ENCODE peak calls at places on chromosomes 2 and 18, in eight cellular contexts. F is transverse colon, W is progenitor cell of endocrine pancreas, Y is GM23338, S is GM10248, M is ovary, C is AG10803, Q is GM06990. O is an unnamed sample.

GRCh38 chr2:61411109-61411508 is 59.8 kb downstream of the USP34 start:
- DNase-seq in M (no peak), C (no peak), Y (no peak), S (no peak), F (no peak), Q (no peak), W (no peak), O (no peak)

GRCh38 chr2:42547014-42547413 is 21.4 kb upstream of the MTA3 start:
- DNase-seq in Q (peak), S (no peak), Y (no peak), F (no peak), M (no peak), C (no peak), W (no peak), O (no peak)

GRCh38 chr2:237686659-237687136 is 59.3 kb downstream of the LRRFIP1 start:
- DNase-seq in Y (peak), W (no peak), C (no peak), Q (no peak), F (no peak), M (no peak), S (no peak), O (no peak)

GRCh38 chr2:10507106-10507505 is 59.0 kb upstream of the ODC1 start:
- DNase-seq in F (no peak), S (no peak), M (no peak), Y (no peak), Q (no peak), W (no peak), C (no peak), O (no peak)

GRCh38 chr2:168573128-168573903 is 117.2 kb downstream of the CERS6 start:
- DNase-seq in Q (no peak), Y (no peak), M (no peak), F (no peak), W (no peak), C (peak), S (no peak), O (no peak)

GRCh38 chr2:206728277-206729199 is 10.3 kb upstream of the DYTN start:
- DNase-seq in W (no peak), C (no peak), S (no peak), Y (no peak), Q (no peak), F (no peak), M (no peak), O (no peak)

GRCh38 chr2:174842496-174842895 is 78.2 kb upstream of the CHRNA1 start:
- DNase-seq in C (no peak), Q (no peak), S (no peak), M (no peak), Y (no peak), W (no peak), F (no peak), O (no peak)

GRCh38 chr2:86069091-86069685 is 36.5 kb downstream of the POLR1A start:
- DNase-seq in F (no peak), Y (no peak), W (no peak), C (no peak), M (no peak), S (no peak), Q (no peak), O (no peak)

GRCh38 chr2:222959358-222959757 is 92.6 kb upstream of the KCNE4 start:
- DNase-seq in Y (peak), M (no peak), Q (no peak), C (peak), S (no peak), W (no peak), F (no peak), O (no peak)

GRCh38 chr2:44758591-44758990 is 182.9 kb upstream of the SIX3 start:
- DNase-seq in S (no peak), Y (no peak), F (no peak), W (no peak), Q (no peak), M (no peak), C (no peak), O (no peak)

GRCh38 chr2:197708331-197708730 is 3.2 kb downstream of the MARS2 start:
- DNase-seq in S (no peak), C (peak), M (no peak), Y (no peak), W (no peak), F (no peak), Q (no peak), O (no peak)

GRCh38 chr2:195407782-195408181 is 249.2 kb upstream of the SLC39A10 start:
- DNase-seq in F (no peak), W (no peak), C (peak), S (no peak), Y (no peak), Q (no peak), M (no peak), O (no peak)

GRCh38 chr2:239178954-239179353 is 221.9 kb downstream of the HDAC4 start:
- DNase-seq in Q (no peak), M (peak), F (no peak), S (no peak), Y (no peak), W (no peak), C (no peak), O (no peak)

GRCh38 chr2:8669157-8669852 is 12.6 kb upstream of the ID2 start:
- DNase-seq in M (no peak), Y (no peak), Q (no peak), S (no peak), W (no peak), C (peak), F (no peak), O (no peak)

GRCh38 chr2:68776124-68776523 is 41.5 kb downstream of the ARHGAP25 start:
- DNase-seq in F (no peak), W (no peak), Y (no peak), M (no peak), S (no peak), C (no peak), Q (no peak), O (no peak)
- TF ChIP-seq CTCF in F (no peak), W (no peak), Y (no peak), M (no peak), S (peak), C (no peak), Q (peak), O (peak)

DNA sequence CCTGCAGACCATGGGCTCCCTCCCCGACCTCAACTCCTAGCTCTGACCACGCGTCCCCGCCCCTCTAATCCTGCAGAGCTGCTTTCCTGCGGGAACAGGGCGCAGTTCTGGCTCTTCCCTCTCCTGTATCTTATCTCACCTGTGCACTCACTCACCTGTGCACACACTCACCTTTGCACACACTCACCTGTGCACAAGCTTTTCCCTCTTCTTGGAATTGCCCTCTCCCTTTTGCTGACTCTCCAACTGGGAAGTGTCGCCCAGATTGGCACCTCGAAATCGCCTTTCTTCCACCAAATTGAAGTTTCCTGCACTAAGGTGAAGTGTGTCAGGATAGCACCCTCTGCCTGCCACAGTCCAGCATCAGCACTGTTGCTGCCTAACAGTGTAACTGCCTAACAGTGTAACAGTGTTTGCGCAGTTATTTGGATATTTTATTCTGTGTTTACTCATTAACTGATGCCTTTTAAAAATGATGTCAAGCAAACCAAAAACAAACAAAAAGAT is 585 bp upstream of the CMPK2 start:
- DNase-seq in F (peak), Q (no peak), C (no peak), M (peak), Y (peak), S (peak), W (no peak), O (peak)
- TF ChIP-seq CTCF in F (peak), Q (peak), C (peak), M (peak), Y (peak), S (peak), W (peak), O (peak)

DNA sequence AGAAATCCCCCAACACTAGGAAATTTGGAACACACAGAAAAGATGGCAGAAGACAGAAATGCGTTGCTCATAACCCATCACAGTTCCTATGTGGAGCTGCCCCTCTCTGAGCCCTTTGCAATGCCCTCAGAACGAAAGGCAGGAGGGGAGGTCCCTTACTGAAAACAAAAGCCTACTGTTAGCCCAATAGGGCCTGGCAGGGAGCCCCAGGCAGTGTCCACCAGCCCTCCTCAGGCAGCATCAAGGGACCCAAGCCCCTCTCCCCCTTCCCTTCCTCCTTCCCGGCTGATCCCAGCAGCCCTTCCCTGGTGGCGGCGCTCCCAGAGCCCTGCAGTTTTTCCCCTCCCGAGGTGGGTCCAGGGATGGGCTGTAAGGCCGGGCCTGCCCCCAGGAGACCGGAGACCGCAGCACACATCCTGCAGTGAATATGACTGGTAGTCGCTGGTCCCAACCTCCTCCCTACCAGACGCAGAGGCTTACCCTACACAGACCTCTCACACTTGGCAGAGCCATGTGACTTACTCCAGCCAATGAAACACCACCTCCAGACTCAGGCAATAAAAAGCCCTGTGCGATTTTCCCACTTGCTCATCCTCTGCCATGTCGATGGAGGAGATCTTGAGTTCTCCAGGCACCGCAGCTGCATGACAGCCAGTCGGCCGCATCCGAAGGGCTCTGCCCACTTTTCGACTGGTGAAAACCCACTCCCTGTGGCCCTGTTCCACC is 19.4 kb upstream of the DUSP2 start:
- DNase-seq in Q (peak), F (peak), M (no peak), C (no peak), W (no peak), S (peak), Y (peak), O (peak)
- TF ChIP-seq CTCF in Q (peak), F (no peak), M (no peak), C (no peak), W (no peak), S (no peak), Y (no peak), O (no peak)

DNA sequence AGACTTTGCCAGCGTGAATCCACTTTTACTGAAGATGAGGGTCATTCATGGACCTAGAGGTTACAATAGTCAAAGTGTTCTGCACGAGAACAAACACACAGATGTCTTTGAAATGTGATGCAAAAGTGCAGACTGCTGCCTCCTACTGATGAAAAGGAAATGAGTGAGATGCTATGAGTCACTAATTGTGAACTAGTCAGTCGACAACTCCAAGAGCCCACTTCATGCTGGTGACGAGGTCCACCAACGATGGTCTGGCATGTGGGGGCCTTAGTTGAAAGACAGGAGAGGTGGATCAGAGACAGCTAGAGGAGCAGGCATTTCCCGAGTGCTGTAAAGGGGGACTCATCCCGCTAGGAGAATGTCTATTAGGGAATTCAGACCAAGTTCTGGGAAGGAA is 17.1 kb upstream of the ZNF236 start:
- DNase-seq in S (no peak), C (peak), W (no peak), M (no peak), Q (no peak), F (no peak), Y (no peak), O (no peak)
- TF ChIP-seq CTCF in S (peak), C (peak), W (no peak), M (no peak), Q (no peak), F (no peak), Y (peak), O (no peak)

DNA sequence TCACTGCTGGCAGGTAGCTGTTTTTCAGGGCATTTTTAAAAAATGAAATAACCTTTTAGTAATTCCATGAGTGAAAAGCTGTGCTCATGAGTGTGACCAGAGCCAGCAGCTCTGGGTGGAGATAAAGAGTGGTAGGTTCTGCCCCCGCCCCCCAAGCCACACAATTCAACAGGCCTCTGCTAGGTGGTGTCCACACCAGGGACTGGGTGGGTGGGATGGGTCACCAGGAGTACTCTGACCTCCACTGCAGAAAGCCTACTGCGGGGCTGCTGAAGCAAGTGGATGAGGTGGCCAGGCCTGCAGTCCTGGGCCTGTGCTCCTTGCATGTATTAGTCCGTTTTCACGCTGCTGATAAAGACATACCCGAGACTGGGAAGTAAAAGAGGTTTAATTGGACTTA is 15.3 kb downstream of the PARD6G start:
- DNase-seq in S (no peak), C (no peak), Q (no peak), W (no peak), M (no peak), Y (no peak), F (no peak), O (no peak)
- TF ChIP-seq CTCF in S (no peak), C (no peak), Q (no peak), W (no peak), M (no peak), Y (no peak), F (no peak), O (no peak)

DNA sequence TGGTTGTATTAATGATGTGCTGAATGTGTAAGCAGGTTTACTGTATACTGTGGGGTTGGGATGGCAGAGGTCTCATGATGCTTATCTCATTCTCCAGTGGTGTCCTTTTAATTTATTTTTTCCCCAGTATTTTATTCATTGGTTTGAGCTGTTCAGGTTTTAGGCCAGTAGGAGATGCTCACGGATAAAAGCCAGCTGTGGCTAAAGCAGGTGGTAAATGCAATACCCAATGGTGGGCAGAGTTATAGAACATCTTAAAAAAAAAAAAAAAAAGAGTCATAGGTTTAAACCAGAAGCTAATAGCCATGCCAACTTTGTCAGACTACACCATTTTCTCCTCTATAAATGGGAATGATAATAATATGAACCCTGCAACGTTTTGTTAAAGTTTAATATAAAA is 57.8 kb upstream of the NEUROD1 start:
- DNase-seq in Y (peak), W (no peak), Q (no peak), S (no peak), M (no peak), C (no peak), F (no peak), O (no peak)
- TF ChIP-seq CTCF in Y (peak), W (peak), Q (peak), S (no peak), M (no peak), C (no peak), F (no peak), O (no peak)

GRCh38 chr18:55093295-55093694 is 134.0 kb upstream of the CCDC68 start:
- DNase-seq in M (no peak), S (no peak), W (no peak), Y (no peak), Q (no peak), C (no peak), F (no peak), O (no peak)

GRCh38 chr18:55093808-55094207 is 134.5 kb upstream of the CCDC68 start:
- DNase-seq in Q (no peak), S (no peak), Y (no peak), C (no peak), F (no peak), M (no peak), W (no peak), O (no peak)

GRCh38 chr18:55097406-55098170 is 138.3 kb upstream of the CCDC68 start:
- DNase-seq in W (no peak), Y (no peak), S (no peak), M (no peak), F (no peak), C (peak), Q (no peak), O (no peak)

GRCh38 chr18:55095579-55095978 is 136.3 kb upstream of the CCDC68 start:
- DNase-seq in M (no peak), W (no peak), Y (no peak), C (no peak), F (no peak), Q (no peak), S (no peak), O (no peak)

DNA sequence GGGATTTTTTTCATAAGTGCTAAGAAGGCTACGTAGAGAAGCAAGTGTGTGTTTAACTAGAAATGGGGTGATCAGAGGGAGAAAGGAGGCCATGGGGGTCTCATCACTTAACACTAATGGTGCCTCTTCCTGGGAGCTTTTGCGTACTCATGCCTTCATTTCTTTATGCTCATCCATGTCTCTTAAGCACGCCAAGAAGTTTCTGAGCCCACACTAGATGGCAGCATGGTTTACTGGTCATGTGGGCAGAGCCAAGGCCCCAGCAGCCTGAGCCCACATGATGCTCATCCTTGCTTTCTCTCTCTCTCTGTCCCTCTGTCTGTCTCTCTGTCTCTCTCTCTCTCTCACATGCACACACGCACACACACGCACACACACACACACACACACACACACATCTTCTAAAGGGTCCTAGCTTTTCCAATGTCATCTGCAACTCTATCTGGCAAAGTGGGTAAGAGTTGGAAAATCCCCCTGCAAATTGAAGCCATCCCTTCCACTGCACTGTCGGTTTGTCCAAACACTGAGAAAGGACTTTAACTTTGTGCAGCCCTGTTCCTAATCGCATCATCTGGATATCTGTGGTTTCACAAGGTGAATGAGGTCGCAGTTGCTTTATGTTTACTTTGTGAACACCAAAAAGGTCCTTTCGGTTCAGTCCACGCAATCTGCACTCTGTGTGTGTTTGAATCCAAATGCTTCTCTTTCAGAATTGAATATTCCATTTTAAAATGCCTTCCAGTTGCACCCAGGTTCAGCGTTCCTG is 137.2 kb upstream of the CCDC68 start:
- DNase-seq in Y (peak), M (peak), C (peak), Q (no peak), W (no peak), F (peak), S (peak), O (peak)
- TF ChIP-seq CTCF in Y (no peak), M (peak), C (peak), Q (peak), W (no peak), F (no peak), S (peak), O (peak)